ENCODE peak calls at places on chromosomes 11 and 22, in eight cellular contexts. P is H54; V is activated CD8-positive, alpha-beta memory T cell treated with anti-CD3 and anti-CD28 coated beads, Interleukin-2, amount 10 ng/mL, durations not matched to agents 7 days and 5 days; K is M059J; R is stomach; J is NCI-H1092; M is stimulated activated CD4-positive, alpha-beta T cell treated with anti-CD3 and anti-CD28 coated beads, Interleukin-4, amount 100 ng/mL, for 24 hours; E is colonic mucosa. C is an unnamed sample.

GRCh38 chr11:134584001-134584561 is 172.0 kb upstream of the B3GAT1 start:
- DNase-seq in R (no peak), K (no peak), M (no peak), P (no peak), E (no peak), J (no peak), V (peak; percentile 40), C (no peak)

GRCh38 chr11:69002743-69003231 is 10.3 kb downstream of the MRGPRF start:
- DNase-seq in K (no peak), R (no peak), V (no peak), J (no peak), P (no peak), E (peak; percentile 15), M (no peak), C (no peak)

GRCh38 chr22:44392446-44392921 is 79.7 kb upstream of the SHISAL1 start:
- DNase-seq in J (no peak), V (no peak), M (no peak), P (no peak), K (no peak), E (no peak), R (no peak), C (no peak)

GRCh38 chr11:112903310-112903709 is 57.9 kb upstream of the NCAM1 start:
- DNase-seq in R (no peak), V (no peak), M (no peak), K (no peak), E (no peak), P (no peak), J (no peak), C (no peak)

GRCh38 chr11:12963789-12964536 is 45.2 kb upstream of the RASSF10 start:
- DNase-seq in E (peak; percentile 84), K (peak; percentile 65), R (peak; percentile 79), M (peak; percentile 67), J (peak; percentile 61), V (peak; percentile 69), P (peak; percentile 79), C (peak; percentile 54)

GRCh38 chr11:69102732-69103615 is 52.8 kb upstream of the SMIM38 start:
- DNase-seq in J (no peak), P (no peak), M (no peak), K (peak; percentile 16), E (no peak), V (no peak), R (no peak), C (no peak)

GRCh38 chr11:128680906-128681305 is 13.0 kb upstream of the FLI1 start:
- DNase-seq in K (no peak), E (no peak), J (no peak), V (no peak), M (no peak), R (no peak), P (no peak), C (no peak)

GRCh38 chr11:41281131-41281742 is 178.2 kb downstream of the LRRC4C start:
- DNase-seq in J (no peak), K (peak; percentile 31), R (no peak), P (no peak), E (no peak), M (no peak), V (no peak), C (no peak)

GRCh38 chr22:31250740-31251330 is 38.7 kb downstream of the LIMK2 start:
- DNase-seq in P (no peak), V (no peak), M (no peak), K (no peak), R (no peak), J (no peak), E (no peak), C (no peak)

GRCh38 chr11:12048936-12049790 is 40.7 kb upstream of the DKK3 start:
- DNase-seq in J (no peak), K (no peak), M (no peak), P (no peak), R (no peak), E (no peak), V (peak; percentile 34), C (no peak)

GRCh38 chr11:94199367-94200130 is 70.9 kb downstream of the PANX1 start:
- DNase-seq in E (no peak), P (no peak), J (no peak), M (no peak), K (peak; percentile 21), R (no peak), V (no peak), C (no peak)

GRCh38 chr22:32862083-32862482 is 60.6 kb downstream of the TIMP3 start:
- DNase-seq in E (no peak), K (no peak), R (no peak), V (no peak), P (no peak), J (no peak), M (no peak), C (no peak)

GRCh38 chr22:50542416-50542927 is 3.2 kb upstream of the KLHDC7B start:
- DNase-seq in R (no peak), K (peak; percentile 53), V (peak; percentile 66), E (no peak), P (no peak), J (no peak), M (peak; percentile 22), C (no peak)

GRCh38 chr11:69460540-69461257 is 20.8 kb upstream of the LINC01488 start:
- DNase-seq in P (peak; percentile 92), R (no peak), E (no peak), J (no peak), M (no peak), K (peak; percentile 92), V (no peak), C (no peak)

GRCh38 chr11:62108017-62108750 is 15.6 kb upstream of the INCENP start:
- DNase-seq in V (peak; percentile 51), J (peak; percentile 57), M (peak; percentile 48), E (no peak), P (no peak), R (no peak), K (peak; percentile 69), C (peak; percentile 82)

GRCh38 chr22:40004836-40005235 is 10.1 kb downstream of the FAM83F start:
- DNase-seq in R (no peak), K (no peak), M (no peak), J (no peak), E (no peak), P (no peak), V (no peak), C (no peak)

GRCh38 chr11:20112291-20113146 is 47.8 kb downstream of the DBX1 start:
- DNase-seq in K (peak; percentile 97), J (no peak), R (peak; percentile 79), P (peak; percentile 79), E (peak; percentile 77), V (no peak), M (no peak), C (no peak)

GRCh38 chr11:36077886-36078685 is 134.2 kb downstream of the LDLRAD3 start:
- DNase-seq in R (no peak), E (no peak), K (peak; percentile 77), P (no peak), J (no peak), M (no peak), V (no peak), C (no peak)

GRCh38 chr11:1161410-1162152 is 3.8 kb downstream of the MUC5AC start:
- DNase-seq in P (no peak), V (no peak), E (no peak), M (no peak), J (no peak), R (peak; percentile 27), K (no peak), C (no peak)

GRCh38 chr22:36409911-36410756 is 22.4 kb upstream of the MYH9 start:
- DNase-seq in M (peak; percentile 65), P (no peak), J (peak; percentile 93), V (peak; percentile 89), K (no peak), R (peak; percentile 98), E (peak; percentile 96), C (peak; percentile 97)

GRCh38 chr11:103671143-103671651 is 365.2 kb upstream of the DDI1 start:
- DNase-seq in R (no peak), K (no peak), P (no peak), E (no peak), V (no peak), J (no peak), M (no peak), C (no peak)

GRCh38 chr11:111983187-111983986 is 41.8 kb upstream of the DLAT start:
- DNase-seq in R (peak; percentile 71), K (no peak), V (no peak), M (no peak), P (no peak), E (peak; percentile 80), J (no peak), C (no peak)

GRCh38 chr11:35352107-35352888 is 67.1 kb downstream of the SLC1A2 start:
- DNase-seq in M (no peak), R (peak; percentile 53), V (no peak), E (no peak), P (no peak), K (no peak), J (no peak), C (no peak)

GRCh38 chr11:78717031-78717430 is 142.4 kb upstream of the NARS2 start:
- DNase-seq in V (no peak), K (no peak), R (no peak), M (no peak), E (no peak), P (no peak), J (no peak), C (no peak)

GRCh38 chr11:61828629-61829407 is 718 bp downstream of the FADS2 start:
- DNase-seq in M (no peak), K (peak; percentile 42), R (no peak), E (peak; percentile 30), P (no peak), J (peak; percentile 42), V (peak; percentile 68), C (peak; percentile 46)

GRCh38 chr22:47221840-47222615 is 459.6 kb downstream of the TBC1D22A start:
- DNase-seq in K (no peak), J (peak; percentile 2), E (no peak), V (peak; percentile 21), M (no peak), R (no peak), P (no peak), C (no peak)

GRCh38 chr11:114259551-114259983 is 36.6 kb upstream of the NNMT start:
- DNase-seq in R (no peak), P (no peak), J (peak; percentile 23), M (no peak), K (no peak), E (no peak), V (no peak), C (no peak)

GRCh38 chr11:130449246-130449990 is 973 bp downstream of the ADAMTS15 start:
- DNase-seq in V (no peak), E (peak; percentile 33), J (no peak), M (no peak), R (no peak), K (no peak), P (no peak), C (no peak)

GRCh38 chr11:35424157-35424945 is 5.0 kb upstream of the SLC1A2 start:
- DNase-seq in P (no peak), J (no peak), E (no peak), V (no peak), K (no peak), M (no peak), R (no peak), C (no peak)